ENCODE peak calls at places on chromosomes 6 and 20, in four cellular contexts. One of them, this sample, is unnamed.

GRCh38 chr6:126907312-126907711 is 211.2 kb upstream of the RSPO3 start:
- DNase-seq in K562: no peak
- DNase-seq in HCT116: no peak
- DNase-seq in HepG2: no peak
- DNase-seq in this sample: no peak

GRCh38 chr20:50286609-50287008 is 96.0 kb downstream of the CEBPB start:
- DNase-seq in HepG2: no peak
- DNase-seq in K562: no peak
- DNase-seq in HCT116: no peak
- DNase-seq in this sample: no peak

GRCh38 chr6:83051386-83052172 is 14.1 kb downstream of the UBE3D start:
- DNase-seq in K562: no peak
- DNase-seq in HCT116: no peak
- DNase-seq in HepG2: no peak
- DNase-seq in this sample: no peak

GRCh38 chr6:34151321-34152041 is 5.6 kb upstream of the GRM4 start:
- DNase-seq in K562: no peak
- DNase-seq in HCT116: no peak
- DNase-seq in HepG2: no peak
- DNase-seq in this sample: no peak

GRCh38 chr20:53448426-53448825 is 145.2 kb downstream of the ZNF217 start:
- DNase-seq in K562: no peak
- DNase-seq in HepG2: no peak
- DNase-seq in HCT116: no peak
- DNase-seq in this sample: no peak

GRCh38 chr6:32107447-32107846 is 1.7 kb downstream of the TNXB start:
- DNase-seq in HCT116: no peak
- DNase-seq in K562: no peak
- DNase-seq in HepG2: no peak
- DNase-seq in this sample: no peak

GRCh38 chr6:89986650-89987074 is 92.4 kb downstream of the GJA10 start:
- DNase-seq in HCT116: no peak
- DNase-seq in HepG2: no peak
- DNase-seq in K562: no peak
- DNase-seq in this sample: no peak

GRCh38 chr20:63475209-63475608 is 2.8 kb upstream of the KCNQ2 start:
- DNase-seq in HepG2: no peak
- DNase-seq in HCT116: no peak
- DNase-seq in K562: peak; percentile 36
- DNase-seq in this sample: no peak

GRCh38 chr6:35602133-35602946 is 86.4 kb downstream of the FKBP5 start:
- DNase-seq in HepG2: peak; percentile 35
- DNase-seq in HCT116: no peak
- DNase-seq in K562: no peak
- DNase-seq in this sample: no peak

GRCh38 chr6:16344756-16345155 is 106.4 kb downstream of the GMPR start:
- DNase-seq in HCT116: no peak
- DNase-seq in K562: no peak
- DNase-seq in HepG2: no peak
- DNase-seq in this sample: no peak

GRCh38 chr6:58113960-58114359 is 796.5 kb downstream of the PRIM2 start:
- DNase-seq in HepG2: no peak
- DNase-seq in K562: no peak
- DNase-seq in HCT116: no peak
- DNase-seq in this sample: no peak

GRCh38 chr6:1724124-1724523 is 114.4 kb downstream of the FOXC1 start:
- DNase-seq in K562: no peak
- DNase-seq in HCT116: no peak
- DNase-seq in HepG2: no peak
- DNase-seq in this sample: no peak

GRCh38 chr6:169324086-169324485 is 70.4 kb upstream of the THBS2 start:
- DNase-seq in K562: no peak
- DNase-seq in HepG2: no peak
- DNase-seq in HCT116: no peak
- DNase-seq in this sample: no peak

GRCh38 chr6:137102050-137102848 is 57.5 kb upstream of the IL20RA start:
- DNase-seq in HepG2: no peak
- DNase-seq in K562: no peak
- DNase-seq in HCT116: no peak
- DNase-seq in this sample: no peak

GRCh38 chr6:114100421-114100820 is 129.5 kb upstream of the HDAC2 start:
- DNase-seq in K562: no peak
- DNase-seq in HepG2: no peak
- DNase-seq in HCT116: no peak
- DNase-seq in this sample: no peak

GRCh38 chr6:27168586-27169443 is 78.7 kb upstream of the PRSS16 start:
- DNase-seq in HCT116: no peak
- DNase-seq in HepG2: no peak
- DNase-seq in K562: peak; percentile 63
- DNase-seq in this sample: no peak

GRCh38 chr6:39092124-39092523 is 22.9 kb downstream of the SAYSD1 start:
- DNase-seq in HepG2: peak; percentile 19
- DNase-seq in HCT116: no peak
- DNase-seq in K562: peak; percentile 50
- DNase-seq in this sample: no peak

GRCh38 chr20:53579581-53580375 is 13.9 kb downstream of the ZNF217 start:
- DNase-seq in HCT116: no peak
- DNase-seq in K562: peak; percentile 37
- DNase-seq in HepG2: peak; percentile 99
- DNase-seq in this sample: no peak

GRCh38 chr6:27505209-27506027 is 32.5 kb upstream of the ZNF184 start:
- DNase-seq in K562: peak; percentile 92
- DNase-seq in HepG2: peak; percentile 86
- DNase-seq in HCT116: peak; percentile 87
- DNase-seq in this sample: peak; percentile 98

GRCh38 chr20:58618694-58619540 is 32.2 kb upstream of the STX16 start:
- DNase-seq in HCT116: no peak
- DNase-seq in K562: no peak
- DNase-seq in HepG2: no peak
- DNase-seq in this sample: no peak

GRCh38 chr20:38337561-38338140 is 8.6 kb upstream of the LBP start:
- DNase-seq in HCT116: peak; percentile 74
- DNase-seq in K562: peak; percentile 89
- DNase-seq in HepG2: peak; percentile 72
- DNase-seq in this sample: no peak

GRCh38 chr6:19929312-19929711 is 92.1 kb downstream of the ID4 start:
- DNase-seq in HepG2: no peak
- DNase-seq in K562: no peak
- DNase-seq in HCT116: no peak
- DNase-seq in this sample: no peak

GRCh38 chr20:6976535-6976934 is 209.0 kb downstream of the BMP2 start:
- DNase-seq in HepG2: no peak
- DNase-seq in HCT116: no peak
- DNase-seq in K562: no peak
- DNase-seq in this sample: no peak

GRCh38 chr6:10759884-10760329 is 12.3 kb downstream of the TMEM14B start:
- DNase-seq in HepG2: no peak
- DNase-seq in K562: peak; percentile 25
- DNase-seq in HCT116: peak; percentile 78
- DNase-seq in this sample: peak; percentile 88

GRCh38 chr6:26327450-26328264 is 37.3 kb upstream of the BTN3A2 start:
- DNase-seq in K562: peak; percentile 91
- DNase-seq in HCT116: peak; percentile 89
- DNase-seq in HepG2: peak; percentile 88
- DNase-seq in this sample: no peak

GRCh38 chr6:16712931-16713484 is 48.3 kb downstream of the ATXN1 start:
- DNase-seq in HepG2: no peak
- DNase-seq in K562: peak; percentile 15
- DNase-seq in HCT116: peak; percentile 91
- DNase-seq in this sample: peak; percentile 95

GRCh38 chr6:13526718-13527668 is 39.6 kb upstream of the GFOD1 start:
- DNase-seq in K562: no peak
- DNase-seq in HepG2: no peak
- DNase-seq in HCT116: no peak
- DNase-seq in this sample: no peak

GRCh38 chr6:16420715-16421461 is 182.5 kb downstream of the GMPR start:
- DNase-seq in K562: no peak
- DNase-seq in HepG2: no peak
- DNase-seq in HCT116: no peak
- DNase-seq in this sample: no peak

GRCh38 chr20:17624551-17625245 is 54.8 kb downstream of the DSTN start:
- DNase-seq in K562: no peak
- DNase-seq in HepG2: no peak
- DNase-seq in HCT116: no peak
- DNase-seq in this sample: no peak

GRCh38 chr6:170192905-170193304 is 98.0 kb downstream of the DLL1 start:
- DNase-seq in HepG2: no peak
- DNase-seq in HCT116: no peak
- DNase-seq in K562: no peak
- DNase-seq in this sample: no peak

GRCh38 chr20:46063151-46063550 is 26.6 kb downstream of the NCOA5 start:
- DNase-seq in K562: no peak
- DNase-seq in HepG2: no peak
- DNase-seq in HCT116: no peak
- DNase-seq in this sample: no peak

GRCh38 chr6:1903780-1904493 is 294.2 kb downstream of the FOXC1 start:
- DNase-seq in HepG2: no peak
- DNase-seq in K562: no peak
- DNase-seq in HCT116: no peak
- DNase-seq in this sample: no peak

GRCh38 chr6:25295651-25296050 is 16.5 kb downstream of the CARMIL1 start:
- DNase-seq in K562: no peak
- DNase-seq in HepG2: no peak
- DNase-seq in HCT116: no peak
- DNase-seq in this sample: no peak

GRCh38 chr6:29628419-29629281 is 4.3 kb downstream of the GABBR1 start:
- DNase-seq in HCT116: no peak
- DNase-seq in HepG2: peak; percentile 43
- DNase-seq in K562: peak; percentile 93
- DNase-seq in this sample: peak; percentile 42

GRCh38 chr6:22784611-22785010 is 215.2 kb downstream of the HDGFL1 start:
- DNase-seq in HCT116: no peak
- DNase-seq in K562: no peak
- DNase-seq in HepG2: no peak
- DNase-seq in this sample: no peak

GRCh38 chr6:148177589-148178233 is 164.9 kb upstream of the SASH1 start:
- DNase-seq in K562: peak; percentile 62
- DNase-seq in HepG2: peak; percentile 30
- DNase-seq in HCT116: peak; percentile 31
- DNase-seq in this sample: no peak

GRCh38 chr6:117676577-117677218 is 1.4 kb downstream of the NUS1 start:
- DNase-seq in K562: no peak
- DNase-seq in HepG2: no peak
- DNase-seq in HCT116: no peak
- DNase-seq in this sample: no peak

GRCh38 chr6:117674503-117674902 is 766 bp upstream of the NUS1 start:
- DNase-seq in HepG2: no peak
- DNase-seq in HCT116: no peak
- DNase-seq in K562: peak; percentile 38
- DNase-seq in this sample: no peak

GRCh38 chr6:117677553-117678131 is 2.4 kb downstream of the NUS1 start:
- DNase-seq in HCT116: no peak
- DNase-seq in K562: peak; percentile 59
- DNase-seq in HepG2: no peak
- DNase-seq in this sample: peak; percentile 25

DNA sequence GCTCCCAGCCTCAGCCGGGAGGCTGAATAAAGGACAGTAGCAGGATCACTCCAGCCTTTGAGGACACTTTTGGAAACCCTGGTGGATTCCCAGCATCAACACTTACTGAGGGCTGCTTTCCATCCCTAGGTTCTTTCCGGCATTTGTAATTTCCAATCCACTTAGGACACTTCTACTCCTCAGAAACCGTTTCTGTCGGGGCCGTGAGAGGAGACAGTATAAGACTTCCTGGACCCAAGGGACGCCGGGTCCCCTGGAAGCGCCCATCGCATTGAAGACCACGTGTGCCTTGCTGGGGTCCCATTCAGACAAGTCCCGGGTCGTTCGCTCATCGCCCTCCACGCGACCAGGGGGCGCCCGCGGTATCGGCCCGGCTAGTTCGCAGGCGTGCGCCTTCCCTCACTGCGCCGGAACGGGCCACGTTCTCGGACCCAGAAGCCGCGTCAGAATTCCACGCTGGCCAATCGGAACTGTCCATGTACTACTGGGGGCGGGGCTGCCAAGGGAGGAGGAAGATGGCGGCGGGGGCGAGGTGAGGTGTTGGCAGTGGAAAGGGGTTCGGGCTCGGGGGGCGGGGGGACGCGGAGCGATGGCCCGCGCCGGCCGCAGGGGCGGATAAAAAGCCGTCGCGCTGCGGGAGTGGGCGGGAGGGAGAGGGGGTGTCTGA is at the start of gene NUS1:
- DNase-seq in HepG2: peak; percentile 97
- DNase-seq in K562: peak; percentile 98
- DNase-seq in HCT116: peak; percentile 94
- DNase-seq in this sample: peak; percentile 88
- TF ChIP-seq POLR2AphosphoS5 in HepG2: peak; percentile 36
- TF ChIP-seq POLR2AphosphoS5 in K562: peak; percentile 48
- TF ChIP-seq POLR2AphosphoS5 in HCT116: peak; percentile 64
- TF ChIP-seq POLR2AphosphoS5 in this sample: peak; percentile 63

DNA sequence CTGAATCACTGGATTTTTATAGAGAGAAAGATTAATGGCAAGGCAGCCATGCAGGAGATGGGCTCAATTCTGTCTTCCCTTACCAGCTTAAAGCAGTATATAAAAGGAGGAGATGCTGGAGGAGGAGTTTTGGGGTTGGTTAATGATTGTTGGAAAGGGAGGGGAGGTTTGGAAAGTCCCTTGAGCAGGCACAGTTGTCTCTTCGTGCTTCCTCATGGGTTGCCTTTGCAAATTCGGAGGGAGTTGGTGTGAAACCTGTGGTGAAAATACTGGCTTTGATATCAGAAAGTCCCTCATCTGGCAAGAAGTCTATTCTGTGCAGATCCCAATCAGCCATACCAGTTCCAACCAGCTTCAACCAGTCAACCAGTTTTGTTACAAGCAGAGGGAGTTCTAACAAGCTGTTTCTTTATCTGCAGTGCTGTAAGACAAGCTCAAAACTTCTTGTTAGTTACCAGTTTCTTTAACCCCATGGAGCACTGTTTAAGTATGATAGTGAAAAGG is 107.0 kb downstream of the HIVEP1 start:
- DNase-seq in HCT116: no peak
- DNase-seq in K562: peak; percentile 22
- DNase-seq in HepG2: no peak
- DNase-seq in this sample: no peak
- TF ChIP-seq TCF7L2 in HCT116: no peak
- TF ChIP-seq TCF7L2 in K562: no peak
- TF ChIP-seq TCF7L2 in HepG2: no peak
- TF ChIP-seq TCF7L2 in this sample: no peak

DNA sequence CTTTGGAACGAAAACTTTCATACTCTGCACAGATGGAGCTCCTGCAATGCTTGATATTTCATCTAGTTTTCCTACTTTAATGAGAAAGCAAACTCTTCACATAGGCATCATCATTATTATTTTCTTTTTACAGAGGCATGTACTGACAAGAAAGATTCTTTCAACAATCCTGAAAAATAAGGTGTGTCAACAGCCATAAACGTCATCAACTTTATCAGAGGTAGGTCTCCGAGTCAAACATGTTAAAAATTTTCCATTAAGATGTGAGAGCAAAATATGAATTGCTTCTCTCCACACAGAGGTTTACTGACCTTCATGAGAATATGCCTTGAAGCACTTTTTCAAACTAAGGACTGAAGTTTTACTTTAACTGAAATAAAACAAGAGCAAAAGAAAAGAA is 26.1 kb upstream of the CMTR1 start:
- DNase-seq in K562: no peak
- DNase-seq in HepG2: no peak
- DNase-seq in HCT116: no peak
- DNase-seq in this sample: no peak
- TF ChIP-seq POLR2AphosphoS5 in K562: no peak
- TF ChIP-seq POLR2AphosphoS5 in HepG2: no peak
- TF ChIP-seq POLR2AphosphoS5 in HCT116: no peak
- TF ChIP-seq POLR2AphosphoS5 in this sample: no peak

GRCh38 chr20:48606117-48606840 is 221.5 kb downstream of the PREX1 start:
- DNase-seq in K562: no peak
- DNase-seq in HepG2: no peak
- DNase-seq in HCT116: no peak
- DNase-seq in this sample: no peak
- TF ChIP-seq TCF7L2 in K562: no peak
- TF ChIP-seq TCF7L2 in HepG2: no peak
- TF ChIP-seq TCF7L2 in HCT116: no peak
- TF ChIP-seq TCF7L2 in this sample: no peak